ENCODE peak calls at places on chromosomes 7 and 10, in five cellular contexts. Q, P, Z, F and Y are unnamed samples.

GRCh38 chr10:93818086-93818485 is 60.4 kb downstream of the LGI1 start:
- DNase-seq in F (no peak), P (no peak), Q (no peak), Z (no peak), Y (no peak)

GRCh38 chr7:115216652-115217051 is 294.8 kb downstream of the MDFIC start:
- DNase-seq in F (no peak), Z (no peak), Q (no peak), P (no peak), Y (no peak)

GRCh38 chr7:10973942-10974716 is 457 bp downstream of the PHF14 start:
- DNase-seq in P (peak), Q (peak), F (peak), Z (peak), Y (no peak)

GRCh38 chr10:3226960-3227724 is 54.6 kb upstream of the PITRM1 start:
- DNase-seq in Q (peak), Z (peak), F (no peak), P (no peak), Y (no peak)

GRCh38 chr7:11818281-11818680 is 13.7 kb downstream of the THSD7A start:
- DNase-seq in P (no peak), F (no peak), Z (no peak), Q (no peak), Y (no peak)

GRCh38 chr7:134632052-134632451 is 14.6 kb upstream of the BPGM start:
- DNase-seq in Q (no peak), P (no peak), Z (no peak), F (no peak), Y (no peak)

GRCh38 chr7:66921918-66922486 is 977 bp downstream of the TMEM248 start:
- DNase-seq in Z (peak), Q (no peak), F (peak), P (peak), Y (peak)

GRCh38 chr10:119301397-119301796 is 94.0 kb downstream of the GRK5 start:
- DNase-seq in Z (peak), Q (no peak), F (peak), P (peak), Y (no peak)

GRCh38 chr10:78165617-78166016 is 132.0 kb downstream of the RPS24 start:
- DNase-seq in Z (no peak), F (no peak), P (no peak), Q (no peak), Y (no peak)

GRCh38 chr10:24952146-24952700 is at the start of gene PRTFDC1:
- DNase-seq in Q (no peak), F (peak), P (peak), Z (peak), Y (no peak)

GRCh38 chr10:36880898-36881297 is 244.5 kb upstream of the ANKRD30A start:
- DNase-seq in Z (peak), P (no peak), F (no peak), Q (no peak), Y (no peak)

GRCh38 chr7:122305475-122306319 is 1.1 kb upstream of the FEZF1 start:
- DNase-seq in F (no peak), Z (no peak), P (no peak), Q (no peak), Y (no peak)

GRCh38 chr10:74824184-74825032 is 2.0 kb upstream of the KAT6B start:
- DNase-seq in Q (no peak), P (peak), F (peak), Z (peak), Y (no peak)

GRCh38 chr10:70068925-70069324 is 16.3 kb downstream of the MACROH2A2 start:
- DNase-seq in F (no peak), Z (no peak), Q (no peak), P (no peak), Y (no peak)

GRCh38 chr7:121159553-121159952 is 169.2 kb upstream of the WNT16 start:
- DNase-seq in P (no peak), Q (no peak), Z (no peak), F (no peak), Y (no peak)

GRCh38 chr7:18572885-18573284 is 77.3 kb downstream of the HDAC9 start:
- DNase-seq in P (no peak), Q (no peak), F (no peak), Z (no peak), Y (no peak)

GRCh38 chr7:77833136-77833535 is 34.6 kb downstream of the PHTF2 start:
- DNase-seq in Q (no peak), P (no peak), F (no peak), Z (no peak), Y (no peak)

GRCh38 chr7:151918444-151918843 is 37.8 kb upstream of the GALNTL5 start:
- DNase-seq in F (no peak), P (no peak), Z (no peak), Q (no peak), Y (no peak)